ENCODE peak calls at places on chromosomes 16 and 17, in eight cellular contexts. R, G, X, O, E, J, S and P are unnamed samples. For H3K36me3, the result is how much of the 10 kb centered on the place peaks cover.

GRCh38 chr17:15351487-15351840 is 10.1 kb upstream of the TEKT3 start:
- DNase-seq in R (no peak), X (no peak), O (no peak), G (no peak), S (no peak), E (no peak), J (no peak), P (no peak)

GRCh38 chr17:9409430-9409829 is 166.2 kb downstream of the STX8 start:
- DNase-seq in R (no peak), O (no peak), J (no peak), X (peak), S (no peak), E (no peak), G (peak), P (no peak)

GRCh38 chr17:64964796-64965195 is 45.5 kb upstream of the LRRC37A3 start:
- DNase-seq in E (no peak), X (no peak), J (no peak), O (no peak), G (no peak), R (no peak), S (no peak), P (no peak)

GRCh38 chr16:85350973-85351372 is 238.7 kb upstream of the CIBAR2 start:
- DNase-seq in R (peak), J (peak), O (peak), E (peak), X (peak), S (no peak), G (peak), P (peak)

GRCh38 chr16:22694887-22695382 is 119.0 kb upstream of the HS3ST2 start:
- DNase-seq in O (peak), X (no peak), R (no peak), J (no peak), G (no peak), S (no peak), E (no peak), P (no peak)

GRCh38 chr17:17304521-17304985 is 1.4 kb downstream of the NT5M start:
- DNase-seq in O (no peak), X (no peak), S (peak), R (no peak), E (no peak), G (no peak), J (no peak), P (no peak)

GRCh38 chr16:81431554-81432353 is 12.9 kb upstream of the CMIP start:
- DNase-seq in J (no peak), R (no peak), S (no peak), E (no peak), O (peak), X (no peak), G (no peak), P (peak)

GRCh38 chr17:49290690-49291326 is 60.2 kb upstream of the PHOSPHO1 start:
- DNase-seq in X (peak), R (peak), J (no peak), E (no peak), O (peak), G (peak), S (peak), P (no peak)

GRCh38 chr17:47841488-47842308 is 625 bp upstream of the SCRN2 start:
- DNase-seq in E (no peak), S (no peak), R (no peak), X (no peak), O (no peak), G (no peak), J (no peak), P (no peak)
- TF ChIP-seq CTCF in E (no peak), S (peak), R (no peak), X (no peak), O (no peak), G (no peak), J (no peak), P (no peak)

DNA sequence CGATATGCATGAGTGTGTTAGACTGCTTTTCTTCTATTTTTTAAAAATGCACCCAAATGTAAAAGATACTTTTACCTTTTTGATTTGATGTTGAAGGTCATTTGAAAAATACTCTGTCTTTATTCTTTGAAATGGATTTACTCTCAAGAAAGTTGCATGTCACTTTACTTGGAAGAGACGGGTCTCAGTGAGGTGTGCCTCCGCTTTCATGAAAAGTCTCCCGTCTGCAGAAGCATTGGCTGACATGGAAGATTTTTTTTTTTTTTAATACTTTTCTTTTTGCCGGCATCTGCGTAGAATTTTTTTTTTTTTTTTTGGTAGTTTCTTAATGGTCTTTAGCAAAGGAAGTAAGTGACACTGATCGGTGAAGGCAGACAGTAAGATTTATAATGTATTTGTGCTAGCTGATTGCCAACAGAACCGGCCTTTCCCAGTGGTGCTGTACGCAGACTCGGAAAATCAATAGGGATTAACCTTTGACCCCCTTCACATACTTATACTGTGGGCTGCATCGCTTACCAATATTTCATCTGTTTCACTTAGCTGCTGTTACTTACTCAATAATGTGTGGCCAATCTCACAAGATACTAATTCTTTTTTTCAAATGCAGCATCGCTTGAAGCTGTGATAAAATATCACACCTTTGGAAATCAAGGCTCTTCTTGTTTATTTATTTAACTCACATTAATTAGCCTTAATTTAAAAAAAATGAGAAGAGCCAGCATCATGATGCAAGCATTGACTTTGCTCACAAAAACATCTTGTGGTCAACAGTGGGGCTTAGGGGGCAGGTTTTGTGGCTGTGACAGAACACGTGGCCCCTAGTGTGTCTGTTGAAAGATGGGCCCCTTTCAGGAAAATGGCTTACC is 383.9 kb downstream of the WWOX start:
- DNase-seq in S (no peak), O (no peak), R (no peak), E (no peak), G (no peak), X (no peak), J (no peak), P (no peak)
- H3K36me3 ChIP-seq in S (under half), O (under half), R (under half), E (under half), G (under half), X (under half), J (under half), P (under half)

DNA sequence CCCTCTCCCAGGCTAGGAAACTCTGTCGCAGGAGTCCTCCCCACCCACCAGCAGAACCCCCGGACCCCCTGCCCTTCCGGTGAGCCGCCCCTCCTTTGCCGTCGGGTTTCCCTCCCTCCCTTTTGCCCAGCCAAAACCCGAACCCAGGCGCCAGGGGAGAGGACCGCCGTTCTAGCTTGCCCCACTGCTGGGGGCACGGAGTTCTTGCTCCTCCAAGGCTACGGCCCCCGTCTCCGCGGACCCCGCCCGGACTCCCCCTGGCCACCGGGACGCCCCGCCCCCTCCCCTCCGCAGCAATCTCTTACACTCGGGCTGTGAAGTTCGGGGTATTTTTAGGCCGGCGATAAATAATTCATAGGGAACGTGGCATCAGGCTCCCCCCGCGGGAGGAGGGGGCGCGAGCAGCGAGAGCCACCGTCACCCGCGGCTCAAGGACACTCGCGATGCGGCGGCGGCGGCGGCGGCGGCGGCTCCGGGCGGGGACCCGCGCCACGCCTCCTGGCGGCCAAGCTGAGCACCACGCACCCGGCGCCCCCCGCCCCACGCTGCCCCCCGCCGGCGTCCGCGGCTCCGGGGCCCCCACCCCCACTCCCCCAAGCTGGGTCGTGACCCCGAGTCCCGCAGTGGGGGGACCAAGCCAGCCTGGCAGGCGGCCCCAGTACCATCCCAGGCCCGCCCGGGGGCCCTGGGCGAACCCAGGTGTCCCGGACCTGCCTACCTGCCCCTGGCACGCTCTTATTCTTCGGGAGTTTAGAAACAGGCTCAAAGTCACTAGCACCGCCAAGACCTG is at the start of gene GRIN2C:
- DNase-seq in G (peak), R (peak), S (no peak), J (no peak), E (no peak), X (no peak), O (no peak), P (no peak)
- TF ChIP-seq CTCF in G (peak), R (peak), S (peak), J (peak), E (peak), X (no peak), O (no peak), P (peak)

GRCh38 chr16:70744366-70744765 is 56.6 kb downstream of the VAC14 start:
- DNase-seq in G (no peak), S (no peak), O (no peak), R (no peak), J (no peak), X (no peak), E (no peak), P (no peak)
- H3K36me3 ChIP-seq in G (under half), S (under half), O (under half), R (under half), J (under half), X (under half), E (under half), P (under half)

DNA sequence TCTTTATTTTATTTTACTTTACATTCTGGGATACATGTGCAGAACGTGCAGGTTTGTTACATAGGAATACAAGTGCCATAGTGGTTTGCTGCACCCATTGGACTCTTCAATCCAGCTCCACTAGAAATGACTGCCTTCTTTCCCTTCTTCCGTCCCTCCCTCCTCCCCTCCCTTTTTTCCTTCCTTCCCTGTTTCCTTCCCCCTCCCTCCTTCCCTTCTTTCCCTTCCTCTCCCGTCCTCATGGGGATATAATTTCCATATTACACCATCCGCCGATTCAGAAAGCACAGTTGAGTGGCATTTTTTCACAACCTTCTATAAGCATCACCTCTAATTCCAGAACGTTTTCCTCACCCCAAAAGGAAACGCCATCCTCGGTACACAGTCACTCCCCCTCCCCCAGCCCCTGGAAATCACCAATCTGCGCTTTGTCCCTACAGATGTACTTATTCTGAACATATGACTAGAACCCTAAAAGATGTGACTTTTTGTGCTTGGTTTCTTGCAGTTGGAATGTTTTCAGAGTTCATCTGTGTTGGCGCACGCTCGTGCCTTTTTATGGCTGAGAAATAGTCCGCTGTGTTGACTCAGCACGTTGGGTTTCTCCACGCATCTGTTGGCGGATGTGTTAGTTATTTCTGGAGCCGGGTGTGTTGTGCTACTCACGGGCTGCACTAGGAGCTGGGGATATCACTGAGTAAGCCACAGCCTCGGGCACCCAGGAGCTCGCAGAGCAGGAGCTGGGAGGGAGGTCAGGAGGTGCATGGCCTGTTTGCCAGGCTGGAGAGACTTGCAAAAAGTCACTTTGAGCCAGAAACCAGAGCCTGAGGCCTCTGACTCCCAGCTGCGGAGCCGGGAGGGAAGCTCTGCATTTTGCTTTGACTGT is 336.4 kb downstream of the SEC14L1 start:
- DNase-seq in S (peak), R (peak), J (no peak), O (peak), X (peak), E (no peak), G (peak), P (peak)
- TF ChIP-seq CTCF in S (no peak), R (no peak), J (no peak), O (no peak), X (no peak), E (no peak), G (no peak), P (peak)